ENCODE peak calls at places on chromosome 17, in five cellular contexts. B, F, C, L and G are unnamed samples.

GRCh38 chr17:78316867-78317816 is 42.7 kb downstream of the SOCS3 start:
- DNase-seq in L (no peak), B (peak; percentile 89), C (peak; percentile 91), F (no peak), G (no peak)

GRCh38 chr17:58136669-58137279 is 11.4 kb upstream of the OR4D1 start:
- DNase-seq in B (peak; percentile 57), F (no peak), C (peak; percentile 20), L (no peak), G (no peak)

GRCh38 chr17:10285896-10286295 is 86.9 kb downstream of the MYH13 start:
- DNase-seq in C (no peak), B (no peak), F (no peak), L (no peak), G (no peak)

GRCh38 chr17:57458718-57459285 is 202.5 kb downstream of the MSI2 start:
- DNase-seq in C (no peak), L (no peak), F (no peak), B (no peak), G (no peak)

GRCh38 chr17:6070895-6071511 is 824 bp downstream of the WSCD1 start:
- DNase-seq in L (no peak), F (peak; percentile 45), B (peak; percentile 38), C (peak; percentile 41), G (no peak)

GRCh38 chr17:75475144-75475835 is 18.9 kb downstream of the TMEM94 start:
- DNase-seq in F (no peak), B (no peak), C (no peak), L (no peak), G (no peak)

GRCh38 chr17:45160505-45161287 is 979 bp upstream of the HEXIM2 start:
- DNase-seq in L (peak; percentile 75), B (peak; percentile 68), C (peak; percentile 79), F (peak; percentile 80), G (peak; percentile 88)

GRCh38 chr17:44527102-44527501 is 23.9 kb upstream of the GPATCH8 start:
- DNase-seq in C (no peak), F (no peak), B (no peak), L (no peak), G (no peak)

GRCh38 chr17:15884731-15885130 is 60.2 kb upstream of the ADORA2B start:
- DNase-seq in F (peak; percentile 36), B (no peak), L (no peak), C (no peak), G (no peak)

GRCh38 chr17:19702231-19702641 is 14.1 kb downstream of the SLC47A2 start:
- DNase-seq in B (no peak), C (no peak), F (no peak), L (no peak), G (no peak)

GRCh38 chr17:4839221-4839620 is 6.1 kb downstream of the MINK1 start:
- DNase-seq in F (no peak), L (no peak), B (no peak), C (no peak), G (no peak)

GRCh38 chr17:69342896-69343644 is 16.1 kb upstream of the ABCA5 start:
- DNase-seq in B (no peak), F (no peak), C (no peak), L (no peak), G (no peak)

GRCh38 chr17:76131692-76132573 is 9.1 kb downstream of the FOXJ1 start:
- DNase-seq in L (no peak), C (no peak), B (no peak), F (no peak), G (no peak)

GRCh38 chr17:28749516-28750177 is 5.8 kb downstream of the TRAF4 start:
- DNase-seq in F (no peak), C (no peak), B (no peak), L (no peak), G (no peak)

GRCh38 chr17:31067699-31068184 is 27.0 kb upstream of the NF1 start:
- DNase-seq in L (no peak), B (peak; percentile 63), C (no peak), F (peak; percentile 90), G (no peak)

GRCh38 chr17:57881143-57881542 is 31.3 kb upstream of the MRPS23 start:
- DNase-seq in F (peak; percentile 37), B (no peak), C (no peak), L (peak; percentile 10), G (no peak)

GRCh38 chr17:27760069-27760885 is 40.1 kb downstream of the NOS2 start:
- DNase-seq in L (peak; percentile 75), B (peak; percentile 45), F (peak; percentile 38), C (peak; percentile 84), G (no peak)

GRCh38 chr17:42760652-42761581 is at the start of gene RAMP2:
- DNase-seq in B (peak; percentile 41), F (peak; percentile 28), C (no peak), L (peak; percentile 55), G (no peak)
- H3K4me3 ChIP-seq in B (peak within 1 kb of the TSS; percentile 56), F (peak within 1 kb of the TSS; percentile 10), C (no peak within 1 kb of the TSS), L (peak within 1 kb of the TSS; percentile 43), G (peak within 1 kb of the TSS; percentile 70)

DNA sequence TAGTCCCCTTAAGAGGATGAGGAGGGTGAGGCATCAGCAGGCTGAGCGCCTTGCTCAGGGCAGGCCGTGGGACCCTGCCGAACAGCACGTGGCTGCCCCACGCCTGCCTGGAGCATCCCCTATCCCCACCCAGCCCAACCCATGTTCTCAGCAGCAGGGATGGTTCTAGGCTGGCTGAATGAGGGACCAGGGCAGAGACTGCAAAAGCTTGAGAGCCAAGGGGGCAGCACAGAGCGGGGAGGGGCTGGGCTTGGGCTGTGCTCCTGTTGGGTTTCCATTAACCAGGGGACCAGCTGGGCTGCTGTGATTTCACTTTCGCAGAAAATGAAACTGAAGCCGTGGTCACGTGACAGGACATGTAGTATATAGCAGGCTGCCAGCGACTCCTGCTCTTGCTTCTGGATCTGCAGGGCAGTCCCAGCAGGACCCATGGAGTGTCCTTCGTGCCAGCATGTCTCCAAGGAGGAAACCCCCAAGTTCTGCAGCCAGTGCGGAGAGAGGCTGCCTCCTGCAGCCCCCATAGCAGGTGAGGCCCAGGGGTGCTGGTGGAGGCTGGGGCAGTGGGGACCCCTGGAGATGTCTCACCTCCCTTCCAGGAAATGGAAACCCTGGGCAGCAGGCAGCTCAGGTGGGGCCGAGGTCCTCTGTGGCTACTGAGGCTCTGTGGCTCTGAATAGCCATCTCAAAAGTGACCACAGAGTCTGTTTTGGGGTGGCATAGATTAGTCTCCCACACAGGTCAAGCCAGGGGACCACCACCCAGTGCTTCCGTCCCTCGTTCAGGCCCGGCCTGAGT is 2.8 kb downstream of the RNF213 start:
- DNase-seq in F (peak; percentile 86), B (peak; percentile 66), L (peak; percentile 63), C (peak; percentile 97), G (peak; percentile 85)
- H3K4me3 ChIP-seq in F (peak overlapping the region; percentile 12), B (peak overlapping the region; percentile 94), L (peak overlapping the region; percentile 26), C (no peak overlapping the region), G (peak overlapping the region; percentile 65)

GRCh38 chr17:35460354-35460851 is 11.8 kb upstream of the SLFN13 start:
- DNase-seq in F (no peak), B (peak; percentile 41), C (peak; percentile 74), L (peak; percentile 23), G (no peak)
- H3K4me3 ChIP-seq in F (no peak overlapping the region), B (peak overlapping the region; percentile 37), C (no peak overlapping the region), L (no peak overlapping the region), G (peak overlapping the region; percentile 57)

DNA sequence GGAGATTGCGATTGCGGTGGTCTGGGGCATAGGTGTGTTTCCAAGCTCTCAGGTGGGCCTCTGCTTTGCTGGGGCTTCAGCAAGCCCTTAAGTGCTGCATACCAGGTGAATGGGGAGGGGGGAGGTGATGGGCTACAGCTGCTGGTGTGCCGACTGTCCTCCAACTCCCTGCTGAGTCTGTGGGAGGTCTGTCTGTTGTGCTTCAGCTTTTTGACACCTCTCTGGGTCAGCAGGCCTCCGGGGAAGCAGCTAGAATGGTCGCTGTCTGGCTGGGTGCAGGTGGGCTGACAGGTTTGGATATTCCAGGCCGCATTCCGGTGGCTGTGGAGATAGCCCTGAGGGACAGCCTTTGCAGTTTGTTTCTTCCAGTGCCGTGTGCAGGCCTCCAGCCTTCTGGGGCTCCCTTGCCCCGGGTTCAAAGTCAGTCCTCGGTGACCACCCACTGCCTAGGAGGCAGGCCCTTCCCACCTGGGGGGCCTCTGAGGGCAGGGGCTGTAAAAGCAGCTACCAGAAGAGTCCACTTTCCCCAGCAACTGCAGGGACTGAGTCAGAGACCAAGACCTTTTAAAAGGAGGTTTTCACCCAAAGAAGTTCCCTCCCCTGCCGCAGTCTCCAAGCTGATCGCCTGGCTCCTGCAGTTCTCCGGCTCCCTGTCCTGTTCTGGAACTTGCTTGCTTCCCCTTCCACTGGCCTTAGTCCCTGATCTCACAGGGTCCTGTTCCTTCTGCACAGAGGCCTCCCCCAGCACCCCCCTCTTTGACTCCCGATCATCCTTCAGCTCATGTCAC is 2.0 kb upstream of the TTYH2 start:
- DNase-seq in C (no peak), F (no peak), B (no peak), L (no peak), G (no peak)
- H3K4me3 ChIP-seq in C (no peak overlapping the region), F (no peak overlapping the region), B (no peak overlapping the region), L (no peak overlapping the region), G (peak overlapping the region; percentile 78)

GRCh38 chr17:61414936-61415251 is 15.3 kb downstream of the TBX2 start:
- DNase-seq in F (no peak), C (no peak), L (no peak), B (no peak), G (no peak)

GRCh38 chr17:61414141-61414935 is 14.7 kb downstream of the TBX2 start:
- DNase-seq in F (no peak), L (no peak), B (no peak), C (no peak), G (no peak)

GRCh38 chr17:61416540-61417363 is 17.1 kb downstream of the TBX2 start:
- DNase-seq in B (peak; percentile 93), F (peak; percentile 80), L (peak; percentile 90), C (peak; percentile 81), G (peak; percentile 92)

GRCh38 chr17:61415374-61416210 is 15.9 kb downstream of the TBX2 start:
- DNase-seq in L (no peak), C (no peak), B (no peak), F (no peak), G (no peak)

GRCh38 chr17:61416211-61416539 is 16.5 kb downstream of the TBX2 start:
- DNase-seq in L (no peak), B (no peak), C (no peak), F (no peak), G (no peak)
- H3K4me3 ChIP-seq in L (no peak overlapping the region), B (no peak overlapping the region), C (no peak overlapping the region), F (no peak overlapping the region), G (peak overlapping the region; percentile 67)